ENCODE peak calls at places on chromosomes 5 and 9, in six cellular contexts. U is NT2/D1, A is H1, K is K562, G is HepG2, R is GM12878. E is an unnamed sample.

GRCh38 chr9:76180541-76180940 is 213.7 kb downstream of the RFK start:
- DNase-seq in G (no peak), A (no peak), U (no peak), R (no peak), K (no peak), E (peak)

GRCh38 chr5:28666075-28666474 is 1627.7 kb upstream of the CDH9 start:
- DNase-seq in G (no peak), U (no peak), A (no peak), K (no peak), R (no peak), E (no peak)

GRCh38 chr5:112784726-112785125 is 47.0 kb downstream of the APC start:
- DNase-seq in K (no peak), R (no peak), G (no peak), A (no peak), U (no peak), E (no peak)

GRCh38 chr9:94938384-94938783 is 211.9 kb downstream of the AOPEP start:
- DNase-seq in A (no peak), K (no peak), G (no peak), U (peak), R (no peak), E (no peak)

GRCh38 chr5:35857606-35858205 is 1.0 kb downstream of the IL7R start:
- DNase-seq in A (no peak), G (no peak), R (no peak), K (no peak), U (no peak), E (no peak)

GRCh38 chr5:78345485-78345884 is 14.9 kb upstream of the SCAMP1 start:
- DNase-seq in K (no peak), A (no peak), G (no peak), U (no peak), R (no peak), E (no peak)

GRCh38 chr5:140324834-140325195 is 21.6 kb downstream of the HBEGF start:
- DNase-seq in G (no peak), R (no peak), U (no peak), K (no peak), A (no peak), E (no peak)

GRCh38 chr5:135073771-135074345 is 39.8 kb upstream of the PITX1 start:
- DNase-seq in K (no peak), R (no peak), A (no peak), G (no peak), U (no peak), E (no peak)

GRCh38 chr9:20618361-20618799 is 3.9 kb downstream of the MLLT3 start:
- DNase-seq in A (no peak), G (peak), K (no peak), R (no peak), U (no peak), E (no peak)

GRCh38 chr9:101342595-101342994 is 42.2 kb downstream of the BAAT start:
- DNase-seq in U (no peak), A (no peak), K (no peak), R (no peak), G (no peak), E (no peak)

GRCh38 chr9:127033059-127033458 is 89.4 kb downstream of the ANGPTL2 start:
- DNase-seq in G (no peak), K (peak), U (no peak), A (no peak), R (no peak), E (no peak)

GRCh38 chr5:132476853-132477729 is 13.5 kb downstream of the IRF1 start:
- DNase-seq in G (no peak), K (no peak), U (no peak), A (no peak), R (no peak), E (no peak)

GRCh38 chr5:85337400-85337799 is 952.7 kb upstream of the EDIL3 start:
- DNase-seq in U (no peak), R (no peak), G (no peak), K (no peak), A (no peak), E (no peak)

GRCh38 chr5:59592101-59592500 is 301.4 kb downstream of the PDE4D start:
- DNase-seq in K (no peak), U (no peak), R (no peak), A (no peak), G (no peak), E (no peak)

GRCh38 chr9:16202913-16203734 is 650.3 kb downstream of the CCDC171 start:
- DNase-seq in G (no peak), R (no peak), U (peak), K (no peak), A (no peak), E (no peak)

GRCh38 chr5:108271127-108271526 is 110.8 kb downstream of the FBXL17 start:
- DNase-seq in U (no peak), K (peak), A (no peak), G (no peak), R (no peak), E (no peak)

GRCh38 chr5:94776167-94776566 is 157.7 kb downstream of the SLF1 start:
- DNase-seq in K (no peak), U (no peak), G (no peak), A (no peak), R (no peak), E (no peak)

GRCh38 chr9:126719677-126720435 is 85.0 kb upstream of the ZBTB43 start:
- DNase-seq in R (peak), G (peak), A (peak), U (peak), K (peak), E (no peak)

GRCh38 chr5:27788184-27788583 is 749.8 kb upstream of the CDH9 start:
- DNase-seq in U (no peak), A (no peak), R (no peak), K (no peak), G (no peak), E (no peak)

GRCh38 chr5:139752506-139753350 is 42.9 kb upstream of the PSD2 start:
- DNase-seq in R (no peak), G (no peak), U (no peak), A (no peak), K (peak), E (no peak)

GRCh38 chr9:27888661-27889295 is 315.5 kb upstream of the C9orf72 start:
- DNase-seq in G (peak), A (peak), K (peak), U (peak), R (peak), E (peak)

GRCh38 chr9:121889990-121890563 is 203.0 kb downstream of the TTLL11 start:
- DNase-seq in G (no peak), A (no peak), K (no peak), U (no peak), R (no peak), E (no peak)

GRCh38 chr5:54323462-54323861 is 13.1 kb upstream of the ARL15 start:
- DNase-seq in K (no peak), R (no peak), A (no peak), G (no peak), U (no peak), E (no peak)

GRCh38 chr9:124618476-124618875 is 111.3 kb upstream of the NR5A1 start:
- DNase-seq in U (no peak), G (no peak), R (no peak), A (no peak), K (no peak), E (no peak)

GRCh38 chr9:35415769-35416427 is 74.0 kb upstream of the RUSC2 start:
- DNase-seq in K (peak), U (no peak), A (no peak), G (peak), R (no peak), E (no peak)

GRCh38 chr5:107919361-107919760 is 248.6 kb upstream of the EFNA5 start:
- DNase-seq in A (no peak), G (no peak), K (no peak), U (no peak), R (no peak), E (no peak)

GRCh38 chr5:148820778-148821395 is 5.5 kb upstream of the ADRB2 start:
- DNase-seq in K (peak), G (peak), U (no peak), A (no peak), R (no peak), E (peak)

GRCh38 chr5:180153991-180154390 is 55.0 kb downstream of the RASGEF1C start:
- DNase-seq in A (no peak), R (no peak), U (no peak), G (no peak), K (no peak), E (no peak)

GRCh38 chr5:964821-965220 is 43.8 kb upstream of the NKD2 start:
- DNase-seq in U (no peak), K (no peak), R (no peak), G (no peak), A (no peak), E (no peak)

GRCh38 chr9:131334568-131335105 is 45.1 kb downstream of the PLPP7 start:
- DNase-seq in G (no peak), K (no peak), R (no peak), A (no peak), U (no peak), E (no peak)

GRCh38 chr5:43061352-43061751 is 21.2 kb upstream of the ANXA2R start:
- DNase-seq in G (no peak), K (no peak), U (no peak), R (no peak), A (no peak), E (no peak)

GRCh38 chr5:36691993-36692392 is 85.6 kb downstream of the SLC1A3 start:
- DNase-seq in G (no peak), A (no peak), K (no peak), U (no peak), R (no peak), E (no peak)

GRCh38 chr9:20684035-20684864 is at the start of gene FOCAD:
- DNase-seq in U (peak), R (peak), G (peak), K (peak), A (peak), E (peak)

GRCh38 chr5:96648598-96648997 is 13.6 kb upstream of the CAST start:
- DNase-seq in K (no peak), A (no peak), R (no peak), U (no peak), G (no peak), E (no peak)

DNA sequence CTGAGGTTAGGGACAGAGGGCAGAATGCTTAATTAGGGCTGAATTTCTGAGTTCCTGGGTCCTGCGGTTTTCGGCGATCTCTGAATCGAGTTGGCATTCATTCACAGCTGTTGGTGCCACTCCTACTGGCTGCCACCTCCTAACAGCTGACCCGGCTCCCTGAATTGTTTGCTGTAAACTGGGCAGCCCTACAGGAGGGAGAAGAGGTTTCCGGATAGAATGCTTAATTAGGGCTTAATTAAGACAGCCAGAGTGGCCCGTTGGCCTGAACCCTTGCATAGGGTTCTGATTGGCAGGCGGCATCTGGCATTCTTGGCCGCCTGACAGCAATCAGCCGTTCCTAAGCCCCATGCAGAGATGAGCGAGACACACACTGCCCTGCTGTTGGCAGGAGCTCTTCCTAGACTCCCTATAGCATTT is 25.7 kb downstream of the FRMPD1 start:
- DNase-seq in G (no peak), A (no peak), R (no peak), K (no peak), U (no peak), E (no peak)
- TF ChIP-seq ZNF274 in G (no peak), A (no peak), R (no peak), K (no peak), U (no peak), E (no peak)

DNA sequence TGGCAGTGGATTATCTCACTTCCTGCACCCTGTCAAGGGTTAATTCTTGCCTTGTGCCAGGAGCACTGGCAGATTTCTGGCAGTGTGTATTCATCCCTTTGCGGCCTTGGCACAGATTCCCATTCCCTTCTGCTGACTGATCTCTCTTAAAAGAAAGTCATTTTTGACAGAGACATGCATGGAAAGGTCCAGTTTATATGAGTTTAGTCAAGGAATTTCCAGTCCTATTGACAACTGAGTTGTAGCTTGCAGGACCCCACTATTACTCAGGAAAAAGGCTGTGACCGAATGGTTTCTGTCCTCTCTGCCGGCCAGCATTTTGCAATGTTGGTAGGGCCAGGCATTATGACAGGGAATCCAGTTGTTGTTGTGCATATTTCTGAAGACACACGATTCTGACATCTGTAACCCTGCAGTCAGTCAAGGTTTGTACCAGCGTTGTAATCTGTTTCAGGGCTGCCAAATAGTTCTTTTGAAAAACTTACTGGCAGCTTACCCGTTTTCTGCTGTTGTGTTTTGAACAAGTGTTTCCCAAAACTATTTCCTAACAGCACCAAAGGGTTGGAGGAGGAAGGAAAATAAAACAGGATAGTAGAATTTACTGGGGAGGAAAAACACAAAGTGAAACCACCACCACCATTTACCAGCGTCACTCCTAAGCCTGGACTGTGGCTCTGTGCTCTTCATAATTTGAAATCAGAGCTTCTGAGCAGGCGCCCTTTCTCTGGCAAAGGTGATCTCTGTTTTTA is 243.4 kb upstream of the KLF4 start:
- DNase-seq in K (no peak), A (no peak), G (no peak), R (no peak), U (no peak), E (no peak)
- TF ChIP-seq ZNF274 in K (no peak), A (no peak), G (no peak), R (no peak), U (no peak), E (no peak)

DNA sequence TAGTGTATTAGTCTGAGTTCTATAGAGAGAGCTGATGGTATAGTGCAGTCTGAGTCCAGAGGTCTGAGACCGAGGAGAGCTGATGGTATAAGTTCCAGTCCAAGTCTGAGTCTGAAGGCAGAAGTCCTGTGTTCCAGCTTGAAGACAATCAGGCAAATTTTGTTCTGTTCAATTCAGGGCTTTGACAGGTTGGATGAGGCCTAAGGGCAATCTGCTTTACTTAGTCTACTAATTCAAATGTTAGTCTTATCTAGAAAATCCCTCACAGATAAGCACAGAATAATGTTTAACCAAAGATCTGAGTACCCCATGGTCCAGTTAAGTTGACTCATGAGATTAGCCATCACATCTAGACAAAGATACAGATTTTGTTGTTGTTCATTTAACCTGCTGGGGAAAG is 303.0 kb upstream of the KLF4 start:
- DNase-seq in R (no peak), K (no peak), A (no peak), U (no peak), G (no peak), E (no peak)
- TF ChIP-seq ZNF274 in R (no peak), K (no peak), A (no peak), U (no peak), G (no peak), E (no peak)

DNA sequence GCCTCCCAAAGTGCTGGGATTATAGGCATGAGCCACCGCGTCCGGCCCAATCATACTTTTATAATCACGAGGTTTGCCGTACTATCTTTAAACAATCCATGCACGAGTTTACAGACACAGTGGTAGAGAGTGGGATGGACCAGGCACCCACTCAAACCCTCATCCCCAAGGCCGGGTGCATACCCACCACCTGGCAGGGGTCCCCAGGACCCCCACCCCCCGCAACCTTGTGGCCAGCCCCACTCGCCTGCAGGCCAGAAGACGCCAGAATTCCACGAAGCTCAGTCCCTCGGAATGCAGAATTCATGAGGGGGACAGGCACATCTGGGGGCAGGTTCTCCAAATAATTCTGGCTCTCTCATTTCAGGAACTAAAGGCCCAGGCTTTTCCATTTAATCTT is 17.1 kb downstream of the NACC2 start:
- DNase-seq in G (no peak), R (no peak), U (no peak), A (no peak), K (no peak), E (no peak)
- TF ChIP-seq ZNF274 in G (no peak), R (no peak), U (no peak), A (no peak), K (no peak), E (no peak)

GRCh38 chr9:33017283-33018041 is 7.6 kb upstream of the DNAJA1 start:
- DNase-seq in K (no peak), G (no peak), R (peak), U (no peak), A (no peak), E (no peak)
- TF ChIP-seq ZNF274 in K (no peak), G (no peak), R (no peak), U (no peak), A (no peak), E (no peak)